ENCODE peak calls at places on chromosomes 5 and 9, in four cellular contexts. X is GM12878, I is HL-60, L is K562. J is an unnamed sample.

GRCh38 chr5:172071244-172071875 is 64.9 kb upstream of the FBXW11 start:
- DNase-seq in X (no peak), I (no peak), L (no peak), J (no peak)

GRCh38 chr9:107755267-107755666 is 265.7 kb upstream of the KLF4 start:
- DNase-seq in X (no peak), I (no peak), L (no peak), J (no peak)

GRCh38 chr5:157903117-157903450 is 44.1 kb upstream of the CLINT1 start:
- DNase-seq in X (no peak), I (no peak), L (no peak), J (no peak)

GRCh38 chr9:109383947-109384346 is 63.1 kb upstream of the EPB41L4B start:
- DNase-seq in X (no peak), I (no peak), L (no peak), J (no peak)

GRCh38 chr9:128218518-128219389 is 15.6 kb downstream of the DNM1 start:
- DNase-seq in X (peak), I (peak), L (peak), J (peak)

GRCh38 chr9:111759762-111760639 is 34.7 kb downstream of the SHOC1 start:
- DNase-seq in X (peak), I (peak), L (peak), J (peak)

GRCh38 chr5:176438959-176439757 is 9.0 kb upstream of the FAF2 start:
- DNase-seq in X (no peak), I (no peak), L (peak), J (no peak)

GRCh38 chr9:89177021-89177400 is 1.6 kb downstream of the SHC3 start:
- DNase-seq in X (no peak), I (no peak), L (no peak), J (no peak)

GRCh38 chr5:10518352-10518751 is 45.5 kb upstream of the ANKRD33B start:
- DNase-seq in X (no peak), I (no peak), L (no peak), J (no peak)

GRCh38 chr5:131542723-131543122 is 92.3 kb downstream of the RAPGEF6 start:
- DNase-seq in X (no peak), I (no peak), L (no peak), J (no peak)

GRCh38 chr5:126002222-126002897 is 420.8 kb upstream of the GRAMD2B start:
- DNase-seq in X (no peak), I (no peak), L (no peak), J (no peak)

GRCh38 chr9:72352911-72353388 is 12.1 kb downstream of the ZFAND5 start:
- DNase-seq in X (no peak), I (no peak), L (no peak), J (no peak)
- TF ChIP-seq POLR2AphosphoS5 in X (no peak), I (no peak), L (no peak), J (no peak)

GRCh38 chr5:96870094-96871021 is 5.9 kb upstream of the ERAP2 start:
- DNase-seq in X (no peak), I (no peak), L (no peak), J (no peak)

GRCh38 chr5:96869372-96869641 is 7.0 kb upstream of the ERAP2 start:
- DNase-seq in X (no peak), I (no peak), L (no peak), J (no peak)

GRCh38 chr5:96871686-96872085 is 4.6 kb upstream of the ERAP2 start:
- DNase-seq in X (no peak), I (no peak), L (no peak), J (no peak)

GRCh38 chr5:96871022-96871388 is 5.3 kb upstream of the ERAP2 start:
- DNase-seq in X (no peak), I (no peak), L (no peak), J (no peak)

DNA sequence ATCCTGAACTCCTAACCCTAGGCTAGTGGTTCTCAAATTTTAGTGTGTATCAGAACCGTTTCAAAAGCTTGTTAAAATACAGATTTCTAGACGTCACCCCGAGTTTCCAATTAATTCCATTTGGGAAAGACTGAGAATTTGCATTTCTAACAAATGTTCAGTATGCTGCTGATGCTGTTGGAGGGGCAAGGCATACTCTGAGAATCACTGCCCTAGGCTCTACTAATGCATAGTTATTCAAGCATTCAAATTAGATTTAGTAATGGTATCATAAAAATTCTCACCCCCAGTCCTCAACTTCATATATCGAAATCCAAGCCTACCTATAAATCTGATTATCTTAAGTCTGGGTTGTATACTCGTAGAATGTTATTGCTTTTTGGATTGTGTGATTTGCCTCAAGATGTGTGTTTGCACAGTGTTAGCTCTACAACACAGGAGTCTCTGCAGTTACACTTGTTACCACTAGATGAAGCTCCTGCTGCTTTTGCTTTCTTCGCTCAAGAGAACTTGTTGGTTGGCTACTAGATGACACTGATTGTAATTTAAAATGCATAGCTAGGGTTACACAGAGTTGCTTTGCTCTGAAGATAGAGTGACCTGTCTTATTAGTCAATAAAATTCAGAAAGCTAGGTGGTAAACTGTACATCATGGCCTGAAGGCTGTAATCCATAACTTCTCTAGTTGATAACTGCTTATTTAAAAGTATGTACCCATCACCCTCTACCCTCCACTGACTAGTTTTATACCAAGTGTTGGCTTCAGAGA is 7.5 kb upstream of the ERAP2 start:
- DNase-seq in X (no peak), I (peak), L (peak), J (no peak)
- TF ChIP-seq SPI1 in X (no peak), I (no peak), L (no peak), J (no peak)

DNA sequence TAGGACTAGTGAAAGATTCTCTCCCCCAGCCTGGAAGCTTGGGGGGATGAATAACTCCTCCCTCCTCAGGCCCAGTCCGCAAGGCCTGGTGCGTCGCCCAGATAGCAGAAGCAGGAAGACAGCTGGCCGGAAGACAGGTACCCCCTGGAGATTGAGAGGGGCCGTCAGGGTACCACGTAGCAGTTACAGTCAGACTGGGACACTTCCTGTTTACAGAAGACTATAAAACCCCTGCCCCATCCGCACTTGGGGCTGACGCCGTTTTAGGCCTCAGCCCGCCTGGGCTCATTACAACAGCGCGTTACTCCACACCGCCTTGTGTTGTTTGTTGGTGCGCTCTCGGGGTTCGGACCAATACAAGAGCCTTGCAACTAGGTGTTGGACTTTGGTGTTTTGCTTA is 15.4 kb downstream of the SEMA6A start:
- DNase-seq in X (no peak), I (no peak), L (no peak), J (no peak)
- TF ChIP-seq POLR2AphosphoS5 in X (no peak), I (no peak), L (no peak), J (no peak)

DNA sequence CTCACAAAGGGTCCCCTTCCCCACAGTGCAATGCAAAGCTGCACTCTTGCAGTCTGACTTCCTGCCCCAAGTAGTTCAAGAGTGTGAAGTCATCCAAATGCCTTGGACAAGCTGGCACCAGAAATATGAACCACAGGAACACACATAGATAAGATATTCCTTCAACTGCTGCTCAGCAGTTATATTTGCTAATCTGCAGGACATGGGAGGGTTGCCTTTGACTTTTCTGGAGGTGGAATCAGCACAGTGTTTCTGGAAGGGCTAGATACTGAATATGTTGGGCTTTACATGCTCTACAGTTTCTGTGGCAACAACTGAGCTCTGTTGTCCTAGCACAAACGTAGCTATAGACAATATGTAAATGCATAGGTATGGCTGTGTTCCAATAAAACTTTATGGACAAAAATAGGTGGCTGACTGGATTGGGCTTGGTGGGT is 96.7 kb upstream of the PCA3 start:
- DNase-seq in X (no peak), I (no peak), L (peak), J (no peak)
- TF ChIP-seq SPI1 in X (no peak), I (no peak), L (no peak), J (no peak)

DNA sequence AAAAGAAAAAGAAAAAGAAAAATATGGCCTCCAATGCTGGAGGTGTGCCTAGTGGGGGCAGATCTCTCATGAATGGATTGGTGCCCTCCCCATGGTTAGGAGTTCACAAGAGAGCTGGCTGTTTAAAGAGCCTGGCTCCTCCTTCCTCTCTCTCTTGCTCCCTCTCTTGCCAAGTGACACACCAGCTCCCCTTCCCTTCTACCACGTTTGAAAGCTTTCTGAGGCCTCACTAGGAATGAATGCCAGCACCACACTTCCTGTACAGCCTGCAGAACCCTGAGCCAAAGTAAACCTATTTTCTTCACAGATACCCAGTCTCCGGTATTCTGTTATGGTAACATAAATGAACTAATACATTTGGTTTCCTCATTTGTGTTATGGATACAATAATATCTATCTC is 14.3 kb upstream of the GALNT10 start:
- DNase-seq in X (no peak), I (no peak), L (no peak), J (no peak)
- TF ChIP-seq POLR2AphosphoS5 in X (no peak), I (no peak), L (no peak), J (no peak)

DNA sequence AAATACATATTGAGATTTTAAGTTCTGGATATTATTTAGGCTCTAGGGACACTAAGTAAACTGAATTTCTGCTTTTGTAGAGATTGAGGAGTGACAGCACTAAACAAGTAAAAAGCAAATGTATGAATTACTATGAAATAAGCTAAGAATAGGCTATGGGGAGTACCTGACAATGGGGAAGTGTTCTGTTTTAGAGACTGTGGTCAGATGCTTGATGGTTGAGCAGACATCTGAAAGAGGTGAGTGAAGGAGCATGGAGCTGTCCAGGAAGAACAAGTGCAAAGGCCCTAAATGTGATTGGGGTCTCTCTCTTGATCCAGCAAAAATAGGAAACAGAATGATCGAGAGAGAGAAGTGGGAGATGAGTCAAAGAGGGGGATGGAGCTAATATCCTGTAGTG is 111.7 kb downstream of the JAKMIP2 start:
- DNase-seq in X (no peak), I (no peak), L (no peak), J (no peak)
- TF ChIP-seq SPI1 in X (no peak), I (no peak), L (no peak), J (no peak)

J was measured in GM12891.